ENCODE peak calls at places on chromosomes 1 and 21, in six cellular contexts. Q, A, R, O, N and Z are unnamed samples.

GRCh38 chr1:152461544-152461943 is 47.5 kb upstream of the CRNN start:
- DNase-seq in Q (peak), A (peak), R (peak), O (no peak), N (peak), Z (peak)

GRCh38 chr1:22828151-22828817 is 117.6 kb downstream of the EPHB2 start:
- DNase-seq in Q (no peak), A (no peak), R (no peak), O (no peak), N (no peak), Z (no peak)

GRCh38 chr1:2257245-2257627 is 29.1 kb downstream of the SKI start:
- DNase-seq in Q (no peak), A (no peak), R (no peak), O (peak), N (no peak), Z (no peak)

GRCh38 chr21:45039309-45040113 is 34.9 kb upstream of the ADARB1 start:
- DNase-seq in Q (no peak), A (no peak), R (no peak), O (peak), N (no peak), Z (no peak)

GRCh38 chr1:59074574-59074973 is 222.3 kb upstream of the FGGY start:
- DNase-seq in Q (no peak), A (no peak), R (no peak), O (no peak), N (no peak), Z (no peak)

GRCh38 chr1:209873067-209873810 is 45.5 kb downstream of the UTP25 start:
- DNase-seq in Q (no peak), A (no peak), R (no peak), O (no peak), N (no peak), Z (peak)

GRCh38 chr1:47785561-47786271 is 211.5 kb downstream of the TRABD2B start:
- DNase-seq in Q (no peak), A (no peak), R (no peak), O (no peak), N (no peak), Z (no peak)

GRCh38 chr21:34509151-34509550 is 2.9 kb downstream of the KCNE1 start:
- DNase-seq in Q (no peak), A (no peak), R (no peak), O (no peak), N (no peak), Z (no peak)

GRCh38 chr1:168371477-168371876 is 90.8 kb downstream of the TBX19 start:
- DNase-seq in Q (no peak), A (no peak), R (no peak), O (no peak), N (no peak), Z (no peak)

GRCh38 chr1:27539901-27540861 is 50.2 kb upstream of the WASF2 start:
- DNase-seq in Q (no peak), A (no peak), R (peak), O (no peak), N (no peak), Z (peak)

GRCh38 chr21:45551316-45551715 is 9.1 kb upstream of the SLC19A1 start:
- DNase-seq in Q (no peak), A (peak), R (no peak), O (peak), N (no peak), Z (peak)

GRCh38 chr1:203324103-203325003 is 19.0 kb downstream of the BTG2 start:
- DNase-seq in Q (no peak), A (no peak), R (peak), O (peak), N (no peak), Z (no peak)

GRCh38 chr1:85352055-85352454 is 75.6 kb upstream of the BCL10 start:
- DNase-seq in Q (no peak), A (no peak), R (no peak), O (no peak), N (no peak), Z (no peak)

GRCh38 chr21:25457411-25457810 is 149.9 kb downstream of the MRPL39 start:
- DNase-seq in Q (no peak), A (no peak), R (no peak), O (no peak), N (peak), Z (peak)

GRCh38 chr1:64721135-64721534 is 23.7 kb upstream of the RAVER2 start:
- DNase-seq in Q (no peak), A (no peak), R (no peak), O (no peak), N (no peak), Z (no peak)